ENCODE peak calls at places on chromosomes 11 and 22, in five cellular contexts. M, A, L, K and I are unnamed samples.
A peak's percentile ranks its signal among the peaks of the same experiment; 100 is the strongest.

GRCh38 chr11:61477126-61477525 is 31.4 kb upstream of the LRRC10B start:
- DNase-seq in K (no peak), L (no peak), A (peak; percentile 39), M (no peak), I (no peak)

GRCh38 chr22:44089717-44090570 is 65.8 kb downstream of the PARVB start:
- DNase-seq in L (no peak), A (no peak), M (no peak), K (no peak), I (no peak)

GRCh38 chr11:64000026-64000739 is 13.9 kb downstream of the OTUB1 start:
- DNase-seq in M (no peak), A (peak; percentile 66), L (peak; percentile 59), K (peak; percentile 91), I (peak; percentile 84)

GRCh38 chr11:125445731-125446130 is 50.3 kb downstream of the FEZ1 start:
- DNase-seq in A (no peak), L (no peak), K (no peak), M (no peak), I (no peak)

GRCh38 chr11:15622231-15622890 is 507.6 kb downstream of the INSC start:
- DNase-seq in K (peak; percentile 90), A (no peak), M (no peak), L (no peak), I (peak; percentile 98)

GRCh38 chr11:69194396-69194795 is 38.7 kb downstream of the SMIM38 start:
- DNase-seq in M (no peak), L (no peak), A (no peak), K (no peak), I (no peak)

GRCh38 chr11:121500275-121500674 is 47.5 kb upstream of the SORL1-AS1 start:
- DNase-seq in L (no peak), M (no peak), K (no peak), A (no peak), I (no peak)

GRCh38 chr11:92284558-92284957 is 59.9 kb downstream of the FAT3 start:
- DNase-seq in K (no peak), M (no peak), L (no peak), A (no peak), I (no peak)

GRCh38 chr11:10473371-10473770 is 18.3 kb downstream of the AMPD3 start:
- DNase-seq in K (no peak), M (no peak), A (no peak), L (no peak), I (peak; percentile 59)

GRCh38 chr22:29798318-29798717 is 31.1 kb downstream of the UQCR10 start:
- DNase-seq in A (no peak), L (no peak), M (no peak), K (no peak), I (no peak)

GRCh38 chr11:73269353-73270088 is 2.6 kb upstream of the P2RY6 start:
- DNase-seq in A (no peak), K (no peak), L (no peak), M (no peak), I (peak; percentile 84)

GRCh38 chr11:3849297-3849874 is 6.1 kb upstream of the STIM1 start:
- DNase-seq in K (peak; percentile 55), L (no peak), A (peak; percentile 56), M (peak; percentile 41), I (peak; percentile 48)

GRCh38 chr22:20588843-20589581 is 81.6 kb downstream of the MED15 start:
- DNase-seq in M (no peak), K (no peak), A (no peak), L (no peak), I (no peak)

GRCh38 chr11:43580735-43581369 is 99.7 kb upstream of the HSD17B12 start:
- DNase-seq in A (no peak), K (peak; percentile 60), M (peak; percentile 28), L (no peak), I (peak; percentile 49)

GRCh38 chr11:117986981-117987495 is 844 bp downstream of the IL10RA start:
- DNase-seq in A (no peak), M (no peak), K (no peak), L (no peak), I (no peak)

GRCh38 chr22:47367107-47367690 is 604.7 kb downstream of the TBC1D22A start:
- DNase-seq in M (no peak), L (no peak), K (no peak), A (peak; percentile 10), I (no peak)

GRCh38 chr11:130828741-130829140 is 87.5 kb downstream of the SNX19 start:
- DNase-seq in L (no peak), M (no peak), A (no peak), K (no peak), I (no peak)

GRCh38 chr11:5605849-5606248 is 9.4 kb downstream of the TRIM6 start:
- DNase-seq in L (no peak), M (no peak), A (no peak), K (no peak), I (no peak)

GRCh38 chr11:132177106-132177505 is 806.7 kb downstream of the NTM start:
- DNase-seq in A (no peak), K (peak; percentile 67), M (no peak), L (no peak), I (peak; percentile 53)

GRCh38 chr11:76493626-76494539 is 49.1 kb downstream of the EMSY start:
- DNase-seq in K (no peak), L (no peak), A (peak; percentile 68), M (no peak), I (no peak)

GRCh38 chr11:898160-898517 is 12.5 kb downstream of the CHID1 start:
- DNase-seq in L (no peak), M (peak; percentile 30), A (no peak), K (peak; percentile 73), I (peak; percentile 73)

GRCh38 chr11:119491753-119492455 is 68.9 kb upstream of the THY1 start:
- DNase-seq in M (peak; percentile 100), L (no peak), A (no peak), K (peak; percentile 31), I (peak; percentile 62)

GRCh38 chr11:109739374-109739773 is 317.4 kb downstream of the C11orf87 start:
- DNase-seq in A (no peak), M (no peak), L (no peak), K (no peak), I (no peak)

GRCh38 chr11:32396331-32396730 is 39.0 kb downstream of the WT1 start:
- DNase-seq in M (peak; percentile 55), L (no peak), A (no peak), K (no peak), I (no peak)

GRCh38 chr11:316031-316701 is 2.3 kb downstream of the IFITM1 start:
- DNase-seq in A (no peak), L (no peak), M (no peak), K (peak; percentile 50), I (no peak)

GRCh38 chr11:2990617-2991476 is 1.3 kb downstream of the NAP1L4 start:
- DNase-seq in L (no peak), M (no peak), K (peak; percentile 30), A (peak; percentile 49), I (peak; percentile 40)

GRCh38 chr22:20661473-20661872 is 112.4 kb upstream of the SERPIND1 start:
- DNase-seq in L (no peak), K (no peak), M (no peak), A (no peak), I (no peak)

GRCh38 chr22:26610072-26610958 is 7.5 kb downstream of the CRYBB1 start:
- DNase-seq in L (peak; percentile 28), A (peak; percentile 34), M (no peak), K (no peak), I (no peak)

GRCh38 chr11:9461760-9462134 is 935 bp downstream of the ZNF143 start:
- DNase-seq in M (peak; percentile 4), A (no peak), L (no peak), K (no peak), I (peak; percentile 35)

GRCh38 chr22:18121436-18122253 is 11.0 kb downstream of the TUBA8 start:
- DNase-seq in L (no peak), M (no peak), A (no peak), K (peak; percentile 71), I (peak; percentile 47)

GRCh38 chr11:75578977-75579376 is 16.9 kb downstream of the SERPINH1 start:
- DNase-seq in M (no peak), A (no peak), K (no peak), L (no peak), I (no peak)

GRCh38 chr11:952406-953385 is 27.0 kb downstream of the AP2A2 start:
- DNase-seq in A (peak; percentile 86), M (no peak), L (no peak), K (peak; percentile 45), I (peak; percentile 62)